ENCODE peak calls at places on chromosomes 12 and 14, in ten cellular contexts. One of them, this sample, is unnamed.

GRCh38 chr12:55034218-55034617 is 14.4 kb downstream of the NEUROD4 start:
- DNase-seq in cerebellar nuclear complex: no peak
- DNase-seq in ACHN: no peak
- DNase-seq in fibroblast of the conjunctiva: no peak
- DNase-seq in epithelial cell of esophagus: no peak
- DNase-seq in activated gamma-delta T cell: no peak
- DNase-seq in NCI-H1092 treated with DMSO at 0.1 percent for 48 hours: no peak
- DNase-seq in SW 1271: no peak
- DNase-seq in BJ: no peak
- DNase-seq in mucosa of gallbladder: no peak
- DNase-seq in this sample: no peak

GRCh38 chr12:95615735-95616134 is 64.5 kb upstream of the USP44 start:
- DNase-seq in ACHN: no peak
- DNase-seq in activated gamma-delta T cell: no peak
- DNase-seq in mucosa of gallbladder: no peak
- DNase-seq in cerebellar nuclear complex: no peak
- DNase-seq in epithelial cell of esophagus: no peak
- DNase-seq in BJ: no peak
- DNase-seq in NCI-H1092 treated with DMSO at 0.1 percent for 48 hours: peak
- DNase-seq in SW 1271: no peak
- DNase-seq in fibroblast of the conjunctiva: no peak
- DNase-seq in this sample: no peak

GRCh38 chr12:95658386-95658785 is 107.1 kb upstream of the USP44 start:
- DNase-seq in activated gamma-delta T cell: no peak
- DNase-seq in ACHN: no peak
- DNase-seq in epithelial cell of esophagus: no peak
- DNase-seq in NCI-H1092 treated with DMSO at 0.1 percent for 48 hours: no peak
- DNase-seq in SW 1271: no peak
- DNase-seq in BJ: no peak
- DNase-seq in cerebellar nuclear complex: no peak
- DNase-seq in mucosa of gallbladder: no peak
- DNase-seq in fibroblast of the conjunctiva: no peak
- DNase-seq in this sample: no peak

GRCh38 chr12:129193263-129193871 is 340.1 kb downstream of the GLT1D1 start:
- DNase-seq in fibroblast of the conjunctiva: no peak
- DNase-seq in cerebellar nuclear complex: no peak
- DNase-seq in SW 1271: no peak
- DNase-seq in NCI-H1092 treated with DMSO at 0.1 percent for 48 hours: no peak
- DNase-seq in activated gamma-delta T cell: no peak
- DNase-seq in mucosa of gallbladder: no peak
- DNase-seq in epithelial cell of esophagus: no peak
- DNase-seq in BJ: no peak
- DNase-seq in ACHN: peak
- DNase-seq in this sample: no peak

GRCh38 chr12:6032726-6033125 is 87.7 kb upstream of the ANO2 start:
- DNase-seq in ACHN: no peak
- DNase-seq in epithelial cell of esophagus: no peak
- DNase-seq in mucosa of gallbladder: no peak
- DNase-seq in SW 1271: no peak
- DNase-seq in activated gamma-delta T cell: no peak
- DNase-seq in BJ: no peak
- DNase-seq in fibroblast of the conjunctiva: no peak
- DNase-seq in NCI-H1092 treated with DMSO at 0.1 percent for 48 hours: no peak
- DNase-seq in cerebellar nuclear complex: no peak
- DNase-seq in this sample: no peak

GRCh38 chr12:911191-911826 is 38.2 kb downstream of the RAD52 start:
- DNase-seq in SW 1271: no peak
- DNase-seq in mucosa of gallbladder: no peak
- DNase-seq in epithelial cell of esophagus: no peak
- DNase-seq in cerebellar nuclear complex: no peak
- DNase-seq in activated gamma-delta T cell: no peak
- DNase-seq in BJ: no peak
- DNase-seq in ACHN: no peak
- DNase-seq in fibroblast of the conjunctiva: no peak
- DNase-seq in NCI-H1092 treated with DMSO at 0.1 percent for 48 hours: no peak
- DNase-seq in this sample: no peak

GRCh38 chr12:53160000-53160399 is 20.5 kb upstream of the ZNF740 start:
- DNase-seq in BJ: no peak
- DNase-seq in NCI-H1092 treated with DMSO at 0.1 percent for 48 hours: no peak
- DNase-seq in ACHN: no peak
- DNase-seq in epithelial cell of esophagus: no peak
- DNase-seq in cerebellar nuclear complex: no peak
- DNase-seq in mucosa of gallbladder: no peak
- DNase-seq in activated gamma-delta T cell: no peak
- DNase-seq in SW 1271: no peak
- DNase-seq in fibroblast of the conjunctiva: no peak
- DNase-seq in this sample: no peak

GRCh38 chr14:77314043-77314442 is 6.6 kb downstream of the POMT2 start:
- DNase-seq in fibroblast of the conjunctiva: peak
- DNase-seq in cerebellar nuclear complex: no peak
- DNase-seq in mucosa of gallbladder: peak
- DNase-seq in epithelial cell of esophagus: peak
- DNase-seq in ACHN: peak
- DNase-seq in BJ: peak
- DNase-seq in NCI-H1092 treated with DMSO at 0.1 percent for 48 hours: no peak
- DNase-seq in SW 1271: peak
- DNase-seq in activated gamma-delta T cell: no peak
- DNase-seq in this sample: no peak

GRCh38 chr12:2057041-2057792 is 4.4 kb downstream of the CACNA1C start:
- DNase-seq in fibroblast of the conjunctiva: peak
- DNase-seq in cerebellar nuclear complex: no peak
- DNase-seq in ACHN: peak
- DNase-seq in epithelial cell of esophagus: peak
- DNase-seq in NCI-H1092 treated with DMSO at 0.1 percent for 48 hours: peak
- DNase-seq in BJ: no peak
- DNase-seq in SW 1271: peak
- DNase-seq in mucosa of gallbladder: peak
- DNase-seq in activated gamma-delta T cell: no peak
- DNase-seq in this sample: peak

GRCh38 chr14:103250181-103250580 is 83.9 kb upstream of the EIF5 start:
- DNase-seq in epithelial cell of esophagus: no peak
- DNase-seq in ACHN: no peak
- DNase-seq in NCI-H1092 treated with DMSO at 0.1 percent for 48 hours: no peak
- DNase-seq in activated gamma-delta T cell: no peak
- DNase-seq in SW 1271: no peak
- DNase-seq in BJ: no peak
- DNase-seq in fibroblast of the conjunctiva: no peak
- DNase-seq in cerebellar nuclear complex: no peak
- DNase-seq in mucosa of gallbladder: no peak
- DNase-seq in this sample: no peak

GRCh38 chr12:1533602-1534304 is 60.6 kb downstream of the FBXL14 start:
- DNase-seq in fibroblast of the conjunctiva: no peak
- DNase-seq in ACHN: peak
- DNase-seq in SW 1271: no peak
- DNase-seq in epithelial cell of esophagus: no peak
- DNase-seq in NCI-H1092 treated with DMSO at 0.1 percent for 48 hours: no peak
- DNase-seq in BJ: no peak
- DNase-seq in activated gamma-delta T cell: no peak
- DNase-seq in cerebellar nuclear complex: no peak
- DNase-seq in mucosa of gallbladder: no peak
- DNase-seq in this sample: peak

GRCh38 chr12:93176166-93176565 is 201.6 kb upstream of the NUDT4 start:
- DNase-seq in cerebellar nuclear complex: no peak
- DNase-seq in fibroblast of the conjunctiva: no peak
- DNase-seq in epithelial cell of esophagus: peak
- DNase-seq in SW 1271: no peak
- DNase-seq in mucosa of gallbladder: no peak
- DNase-seq in NCI-H1092 treated with DMSO at 0.1 percent for 48 hours: no peak
- DNase-seq in activated gamma-delta T cell: no peak
- DNase-seq in BJ: peak
- DNase-seq in ACHN: no peak
- DNase-seq in this sample: no peak

GRCh38 chr14:99981806-99982205 is 83.4 kb upstream of the EVL start:
- DNase-seq in BJ: no peak
- DNase-seq in epithelial cell of esophagus: no peak
- DNase-seq in ACHN: no peak
- DNase-seq in activated gamma-delta T cell: no peak
- DNase-seq in NCI-H1092 treated with DMSO at 0.1 percent for 48 hours: no peak
- DNase-seq in SW 1271: no peak
- DNase-seq in mucosa of gallbladder: no peak
- DNase-seq in cerebellar nuclear complex: no peak
- DNase-seq in fibroblast of the conjunctiva: no peak
- DNase-seq in this sample: no peak

GRCh38 chr14:23167006-23167847 is 16.2 kb downstream of the SLC7A8 start:
- DNase-seq in activated gamma-delta T cell: no peak
- DNase-seq in mucosa of gallbladder: no peak
- DNase-seq in NCI-H1092 treated with DMSO at 0.1 percent for 48 hours: no peak
- DNase-seq in SW 1271: no peak
- DNase-seq in ACHN: no peak
- DNase-seq in epithelial cell of esophagus: no peak
- DNase-seq in fibroblast of the conjunctiva: no peak
- DNase-seq in BJ: no peak
- DNase-seq in cerebellar nuclear complex: no peak
- DNase-seq in this sample: no peak

GRCh38 chr12:105033851-105034250 is 47.7 kb downstream of the NOPCHAP1 start:
- DNase-seq in fibroblast of the conjunctiva: no peak
- DNase-seq in mucosa of gallbladder: no peak
- DNase-seq in BJ: no peak
- DNase-seq in ACHN: no peak
- DNase-seq in cerebellar nuclear complex: no peak
- DNase-seq in SW 1271: no peak
- DNase-seq in epithelial cell of esophagus: no peak
- DNase-seq in activated gamma-delta T cell: no peak
- DNase-seq in NCI-H1092 treated with DMSO at 0.1 percent for 48 hours: no peak
- DNase-seq in this sample: no peak

GRCh38 chr12:54287316-54288157 is 7.0 kb downstream of the HNRNPA1 start:
- DNase-seq in cerebellar nuclear complex: no peak
- DNase-seq in ACHN: no peak
- DNase-seq in mucosa of gallbladder: no peak
- DNase-seq in activated gamma-delta T cell: no peak
- DNase-seq in BJ: no peak
- DNase-seq in epithelial cell of esophagus: no peak
- DNase-seq in NCI-H1092 treated with DMSO at 0.1 percent for 48 hours: no peak
- DNase-seq in fibroblast of the conjunctiva: no peak
- DNase-seq in SW 1271: no peak
- DNase-seq in this sample: no peak

GRCh38 chr14:49962616-49963015 is 69.7 kb downstream of the ARF6 start:
- DNase-seq in ACHN: no peak
- DNase-seq in cerebellar nuclear complex: no peak
- DNase-seq in BJ: no peak
- DNase-seq in SW 1271: no peak
- DNase-seq in NCI-H1092 treated with DMSO at 0.1 percent for 48 hours: no peak
- DNase-seq in activated gamma-delta T cell: no peak
- DNase-seq in fibroblast of the conjunctiva: no peak
- DNase-seq in epithelial cell of esophagus: peak
- DNase-seq in mucosa of gallbladder: no peak
- DNase-seq in this sample: no peak

GRCh38 chr12:13171921-13172859 is 24.3 kb upstream of the EMP1 start:
- DNase-seq in activated gamma-delta T cell: no peak
- DNase-seq in fibroblast of the conjunctiva: no peak
- DNase-seq in BJ: no peak
- DNase-seq in mucosa of gallbladder: no peak
- DNase-seq in SW 1271: no peak
- DNase-seq in NCI-H1092 treated with DMSO at 0.1 percent for 48 hours: no peak
- DNase-seq in cerebellar nuclear complex: no peak
- DNase-seq in epithelial cell of esophagus: peak
- DNase-seq in ACHN: peak
- DNase-seq in this sample: no peak

GRCh38 chr12:56188116-56188785 is 1.0 kb downstream of the SMARCC2 start:
- DNase-seq in ACHN: no peak
- DNase-seq in activated gamma-delta T cell: no peak
- DNase-seq in cerebellar nuclear complex: no peak
- DNase-seq in NCI-H1092 treated with DMSO at 0.1 percent for 48 hours: peak
- DNase-seq in fibroblast of the conjunctiva: no peak
- DNase-seq in SW 1271: no peak
- DNase-seq in epithelial cell of esophagus: no peak
- DNase-seq in mucosa of gallbladder: no peak
- DNase-seq in BJ: no peak
- DNase-seq in this sample: no peak

GRCh38 chr14:101473795-101474562 is 87.3 kb upstream of the DIO3 start:
- DNase-seq in NCI-H1092 treated with DMSO at 0.1 percent for 48 hours: no peak
- DNase-seq in BJ: no peak
- DNase-seq in activated gamma-delta T cell: no peak
- DNase-seq in fibroblast of the conjunctiva: no peak
- DNase-seq in mucosa of gallbladder: no peak
- DNase-seq in epithelial cell of esophagus: no peak
- DNase-seq in cerebellar nuclear complex: no peak
- DNase-seq in SW 1271: no peak
- DNase-seq in ACHN: no peak
- DNase-seq in this sample: no peak

GRCh38 chr12:82609234-82609914 is 77.3 kb upstream of the TMTC2 start:
- DNase-seq in activated gamma-delta T cell: no peak
- DNase-seq in epithelial cell of esophagus: no peak
- DNase-seq in NCI-H1092 treated with DMSO at 0.1 percent for 48 hours: no peak
- DNase-seq in ACHN: no peak
- DNase-seq in mucosa of gallbladder: no peak
- DNase-seq in fibroblast of the conjunctiva: no peak
- DNase-seq in cerebellar nuclear complex: no peak
- DNase-seq in SW 1271: no peak
- DNase-seq in BJ: no peak
- DNase-seq in this sample: no peak

GRCh38 chr14:101257551-101257950 is 303.7 kb upstream of the DIO3 start:
- DNase-seq in ACHN: no peak
- DNase-seq in fibroblast of the conjunctiva: no peak
- DNase-seq in cerebellar nuclear complex: no peak
- DNase-seq in activated gamma-delta T cell: no peak
- DNase-seq in BJ: no peak
- DNase-seq in NCI-H1092 treated with DMSO at 0.1 percent for 48 hours: no peak
- DNase-seq in SW 1271: no peak
- DNase-seq in mucosa of gallbladder: no peak
- DNase-seq in epithelial cell of esophagus: no peak
- DNase-seq in this sample: no peak

GRCh38 chr12:31325524-31325875 is 450 bp downstream of the SINHCAF start:
- DNase-seq in activated gamma-delta T cell: no peak
- DNase-seq in ACHN: no peak
- DNase-seq in cerebellar nuclear complex: no peak
- DNase-seq in SW 1271: no peak
- DNase-seq in BJ: no peak
- DNase-seq in NCI-H1092 treated with DMSO at 0.1 percent for 48 hours: peak
- DNase-seq in fibroblast of the conjunctiva: no peak
- DNase-seq in mucosa of gallbladder: no peak
- DNase-seq in epithelial cell of esophagus: no peak
- DNase-seq in this sample: peak

GRCh38 chr12:91617830-91618229 is 435.2 kb upstream of the DCN start:
- DNase-seq in BJ: no peak
- DNase-seq in NCI-H1092 treated with DMSO at 0.1 percent for 48 hours: no peak
- DNase-seq in ACHN: no peak
- DNase-seq in fibroblast of the conjunctiva: no peak
- DNase-seq in activated gamma-delta T cell: no peak
- DNase-seq in SW 1271: no peak
- DNase-seq in epithelial cell of esophagus: peak
- DNase-seq in cerebellar nuclear complex: no peak
- DNase-seq in mucosa of gallbladder: no peak
- DNase-seq in this sample: no peak

This sample was measured in activated T-helper 2 cell treated with anti-CD3 and anti-CD28 coated beads, Interferon-gamma antibody, Interleukin-2, Interleukin-4, amounts not matched to agents 10 μg/mL and 5 μg/mL and 100 μg/mL, durations not matched to agents 14 hours and 24 hours and 36 hours.